ENCODE peak calls at places on chromosome 12, in four cellular contexts. One of them, this sample, is unnamed.

GRCh38 chr12:26195250-26195640 is at the start of gene SSPN:
- DNase-seq in HCT116: no peak
- DNase-seq in esophagus squamous epithelium: peak
- DNase-seq in right lobe of liver: peak
- DNase-seq in this sample: peak

GRCh38 chr12:5520831-5521230 is 88.9 kb downstream of the NTF3 start:
- DNase-seq in esophagus squamous epithelium: no peak
- DNase-seq in right lobe of liver: no peak
- DNase-seq in HCT116: no peak
- DNase-seq in this sample: no peak

GRCh38 chr12:112844814-112845565 is 53.4 kb downstream of the RPH3A start:
- DNase-seq in right lobe of liver: no peak
- DNase-seq in esophagus squamous epithelium: no peak
- DNase-seq in HCT116: no peak
- DNase-seq in this sample: no peak

GRCh38 chr12:23906329-23906728 is 43.1 kb downstream of the SOX5 start:
- DNase-seq in right lobe of liver: no peak
- DNase-seq in HCT116: no peak
- DNase-seq in esophagus squamous epithelium: no peak
- DNase-seq in this sample: peak

GRCh38 chr12:63928305-63928704 is 83.8 kb downstream of the SRGAP1 start:
- DNase-seq in right lobe of liver: no peak
- DNase-seq in HCT116: no peak
- DNase-seq in esophagus squamous epithelium: no peak
- DNase-seq in this sample: no peak

GRCh38 chr12:7060353-7060954 is at the start of gene C1S:
- DNase-seq in esophagus squamous epithelium: no peak
- DNase-seq in HCT116: no peak
- DNase-seq in right lobe of liver: peak
- DNase-seq in this sample: no peak

GRCh38 chr12:131530427-131530826 is 180.5 kb upstream of the SFSWAP start:
- DNase-seq in esophagus squamous epithelium: no peak
- DNase-seq in right lobe of liver: no peak
- DNase-seq in HCT116: no peak
- DNase-seq in this sample: no peak

GRCh38 chr12:11705010-11705409 is 55.5 kb downstream of the ETV6 start:
- DNase-seq in right lobe of liver: no peak
- DNase-seq in HCT116: no peak
- DNase-seq in esophagus squamous epithelium: no peak
- DNase-seq in this sample: no peak

GRCh38 chr12:104011265-104011664 is 38.7 kb downstream of the GLT8D2 start:
- DNase-seq in HCT116: peak
- DNase-seq in esophagus squamous epithelium: no peak
- DNase-seq in right lobe of liver: no peak
- DNase-seq in this sample: no peak

GRCh38 chr12:24600996-24601395 is 347.9 kb downstream of the BCAT1 start:
- DNase-seq in esophagus squamous epithelium: no peak
- DNase-seq in right lobe of liver: no peak
- DNase-seq in HCT116: no peak
- DNase-seq in this sample: no peak

GRCh38 chr12:124603910-124604775 is 36.7 kb upstream of the NCOR2 start:
- DNase-seq in esophagus squamous epithelium: no peak
- DNase-seq in right lobe of liver: peak
- DNase-seq in HCT116: no peak
- DNase-seq in this sample: no peak

GRCh38 chr12:4118017-4118510 is 155.5 kb upstream of the CCND2 start:
- DNase-seq in right lobe of liver: no peak
- DNase-seq in esophagus squamous epithelium: no peak
- DNase-seq in HCT116: no peak
- DNase-seq in this sample: no peak

GRCh38 chr12:120224304-120225199 is 23.6 kb upstream of the RPLP0 start:
- DNase-seq in HCT116: no peak
- DNase-seq in right lobe of liver: no peak
- DNase-seq in esophagus squamous epithelium: no peak
- DNase-seq in this sample: no peak

DNA sequence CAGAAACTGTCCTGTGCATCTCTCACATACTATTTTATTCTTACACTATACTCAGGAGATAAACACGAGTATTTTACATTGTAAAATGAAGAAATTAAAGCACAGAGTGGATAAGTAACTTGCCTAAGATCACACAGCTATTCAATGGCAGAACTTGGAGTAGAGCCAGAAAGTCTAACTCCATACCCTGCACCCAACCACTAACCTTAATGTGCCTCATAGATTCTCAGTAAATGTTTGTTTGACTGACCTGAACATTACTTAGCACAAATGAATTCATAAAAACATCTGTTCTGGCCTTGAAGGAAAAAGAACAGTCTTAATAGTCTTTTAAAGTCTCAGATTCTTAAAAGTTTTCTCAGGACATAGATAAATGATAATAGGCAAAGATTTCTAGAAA is 83.5 kb upstream of the OVCH1 start:
- DNase-seq in right lobe of liver: no peak
- DNase-seq in HCT116: no peak
- DNase-seq in esophagus squamous epithelium: no peak
- DNase-seq in this sample: no peak
- TF ChIP-seq CTCF in right lobe of liver: no peak
- TF ChIP-seq CTCF in HCT116: no peak
- TF ChIP-seq CTCF in esophagus squamous epithelium: no peak
- TF ChIP-seq CTCF in this sample: no peak

GRCh38 chr12:96824838-96825236 is 82.2 kb upstream of the NEDD1 start:
- DNase-seq in HCT116: no peak
- DNase-seq in esophagus squamous epithelium: no peak
- DNase-seq in right lobe of liver: no peak
- DNase-seq in this sample: no peak

GRCh38 chr12:96824074-96824837 is 82.8 kb upstream of the NEDD1 start:
- DNase-seq in right lobe of liver: no peak
- DNase-seq in HCT116: no peak
- DNase-seq in esophagus squamous epithelium: no peak
- DNase-seq in this sample: no peak

GRCh38 chr12:96831346-96831745 is 75.7 kb upstream of the NEDD1 start:
- DNase-seq in right lobe of liver: no peak
- DNase-seq in esophagus squamous epithelium: no peak
- DNase-seq in HCT116: no peak
- DNase-seq in this sample: no peak

GRCh38 chr12:96829354-96829753 is 77.7 kb upstream of the NEDD1 start:
- DNase-seq in esophagus squamous epithelium: no peak
- DNase-seq in right lobe of liver: no peak
- DNase-seq in HCT116: no peak
- DNase-seq in this sample: no peak

GRCh38 chr12:96828169-96828789 is 78.8 kb upstream of the NEDD1 start:
- DNase-seq in HCT116: no peak
- DNase-seq in esophagus squamous epithelium: no peak
- DNase-seq in right lobe of liver: no peak
- DNase-seq in this sample: no peak
- TF ChIP-seq CTCF in HCT116: peak
- TF ChIP-seq CTCF in esophagus squamous epithelium: no peak
- TF ChIP-seq CTCF in right lobe of liver: no peak
- TF ChIP-seq CTCF in this sample: no peak

GRCh38 chr12:109915171-109916040 is 15.3 kb downstream of the TCHP start:
- DNase-seq in HCT116: no peak
- DNase-seq in esophagus squamous epithelium: no peak
- DNase-seq in right lobe of liver: no peak
- DNase-seq in this sample: peak

GRCh38 chr12:109910254-109910968 is 10.3 kb downstream of the TCHP start:
- DNase-seq in esophagus squamous epithelium: no peak
- DNase-seq in HCT116: no peak
- DNase-seq in right lobe of liver: no peak
- DNase-seq in this sample: no peak

GRCh38 chr12:109914461-109914860 is 14.4 kb downstream of the TCHP start:
- DNase-seq in right lobe of liver: no peak
- DNase-seq in HCT116: no peak
- DNase-seq in esophagus squamous epithelium: no peak
- DNase-seq in this sample: no peak

GRCh38 chr12:109912790-109913189 is 12.7 kb downstream of the TCHP start:
- DNase-seq in right lobe of liver: peak
- DNase-seq in esophagus squamous epithelium: no peak
- DNase-seq in HCT116: no peak
- DNase-seq in this sample: no peak

DNA sequence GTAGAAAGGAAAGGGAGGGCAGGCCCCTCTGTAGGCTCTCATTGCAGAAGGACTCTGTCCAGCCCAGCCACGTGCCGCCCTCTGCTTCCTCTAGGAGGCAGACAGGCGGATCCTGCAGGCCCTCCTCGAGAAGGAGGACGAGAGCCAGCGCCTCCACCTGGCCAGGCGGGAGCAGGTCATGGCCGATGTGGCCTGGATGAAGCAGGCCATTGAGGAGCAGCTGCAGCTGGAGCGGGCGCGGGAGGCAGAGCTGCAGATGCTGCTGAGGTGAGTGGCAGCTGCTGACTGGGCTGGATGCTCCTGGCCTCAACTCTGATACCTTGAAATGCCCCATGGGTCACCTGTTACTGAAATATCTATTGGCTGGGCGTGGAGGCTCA is 10.9 kb downstream of the TCHP start:
- DNase-seq in HCT116: peak
- DNase-seq in esophagus squamous epithelium: no peak
- DNase-seq in right lobe of liver: peak
- DNase-seq in this sample: no peak
- TF ChIP-seq CTCF in HCT116: peak
- TF ChIP-seq CTCF in esophagus squamous epithelium: no peak
- TF ChIP-seq CTCF in right lobe of liver: peak
- TF ChIP-seq CTCF in this sample: peak

DNA sequence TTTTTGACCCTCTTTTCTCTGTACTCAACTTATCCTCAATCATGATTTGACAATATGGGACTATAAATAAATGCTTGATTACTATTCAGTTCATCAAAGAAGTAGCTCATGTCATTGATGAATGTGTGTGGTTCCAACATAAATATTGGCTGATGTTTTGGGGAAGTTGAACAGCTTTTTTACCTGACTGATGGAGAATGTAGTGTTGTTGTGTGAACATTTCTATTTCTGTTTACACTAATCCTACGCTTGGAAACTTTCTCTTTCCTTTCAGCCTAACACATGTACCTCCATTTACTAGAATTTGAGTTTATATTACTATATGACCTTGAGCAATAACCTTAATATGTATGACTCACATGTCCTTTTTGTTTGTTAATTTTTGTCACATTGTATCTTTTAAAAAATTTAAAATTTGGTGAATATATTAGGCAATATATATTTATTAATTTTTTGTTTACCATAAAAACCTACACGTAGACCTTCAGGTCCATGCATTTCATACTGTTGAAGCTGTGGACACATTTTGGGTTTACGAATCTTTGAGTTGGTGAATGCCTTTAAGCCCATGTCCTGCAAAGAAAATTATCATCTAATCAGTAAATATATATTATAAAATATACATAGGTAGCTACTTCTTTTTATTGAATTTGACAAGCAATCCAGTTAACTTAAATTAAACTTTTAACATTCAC is 21.1 kb downstream of the A2M start:
- DNase-seq in right lobe of liver: no peak
- DNase-seq in HCT116: no peak
- DNase-seq in esophagus squamous epithelium: no peak
- DNase-seq in this sample: no peak
- TF ChIP-seq CTCF in right lobe of liver: no peak
- TF ChIP-seq CTCF in HCT116: no peak
- TF ChIP-seq CTCF in esophagus squamous epithelium: no peak
- TF ChIP-seq CTCF in this sample: no peak

DNA sequence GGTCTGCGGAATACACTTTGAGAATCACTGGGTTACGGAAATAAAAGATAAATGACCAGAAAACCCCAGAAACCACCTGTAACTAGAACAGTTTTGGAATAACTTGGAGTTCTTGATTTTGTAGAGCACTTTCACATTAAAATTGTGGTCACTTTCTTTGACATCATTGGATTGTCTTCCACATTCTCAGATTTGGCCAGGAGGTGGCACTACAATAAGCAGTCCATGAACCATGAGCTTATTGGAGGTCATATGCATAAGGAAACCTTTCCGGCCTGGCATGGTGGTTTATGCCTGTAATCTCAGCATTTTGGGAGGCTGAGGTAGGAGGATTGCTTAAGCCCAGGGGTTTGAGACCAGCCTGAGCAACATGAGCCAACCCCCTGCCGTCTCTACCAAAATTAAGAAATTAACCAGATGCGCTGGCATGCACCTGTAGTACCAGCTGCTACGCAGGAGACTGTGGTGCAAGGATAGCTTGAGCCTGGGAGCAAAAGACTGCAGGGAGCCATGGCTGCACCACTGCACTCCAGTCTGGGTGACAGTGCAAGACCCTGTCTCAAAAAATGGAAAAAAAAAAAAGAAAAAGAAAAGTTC is 107.7 kb upstream of the CAND1 start:
- DNase-seq in esophagus squamous epithelium: no peak
- DNase-seq in right lobe of liver: no peak
- DNase-seq in HCT116: no peak
- DNase-seq in this sample: no peak
- TF ChIP-seq CTCF in esophagus squamous epithelium: peak
- TF ChIP-seq CTCF in right lobe of liver: peak
- TF ChIP-seq CTCF in HCT116: peak
- TF ChIP-seq CTCF in this sample: peak